ENCODE peak calls at places on chromosomes 6 and 20, in nine cellular contexts. One of them, this sample, is unnamed.

GRCh38 chr20:62601172-62601571 is 41.1 kb upstream of the SLCO4A1 start:
- DNase-seq in GM13976: no peak
- DNase-seq in HFF-Myc: no peak
- DNase-seq in fibroblast of the aortic adventitia: no peak
- DNase-seq in HCT116: no peak
- DNase-seq in NCI-H510A: no peak
- DNase-seq in ovary: no peak
- DNase-seq in NT2/D1: no peak
- DNase-seq in activated naive CD8-positive, alpha-beta T cell treated with anti-CD3 and anti-CD28 coated beads, Interleukin-2, amount 50 U/mL, for 24 hours: no peak
- DNase-seq in this sample: no peak

GRCh38 chr6:131728296-131728939 is 17.6 kb upstream of the CTAGE9 start:
- DNase-seq in GM13976: no peak
- DNase-seq in HFF-Myc: no peak
- DNase-seq in fibroblast of the aortic adventitia: no peak
- DNase-seq in HCT116: no peak
- DNase-seq in NCI-H510A: no peak
- DNase-seq in ovary: no peak
- DNase-seq in NT2/D1: no peak
- DNase-seq in activated naive CD8-positive, alpha-beta T cell treated with anti-CD3 and anti-CD28 coated beads, Interleukin-2, amount 50 U/mL, for 24 hours: no peak
- DNase-seq in this sample: no peak

GRCh38 chr6:54981647-54982046 is 135.1 kb downstream of the FAM83B start:
- DNase-seq in GM13976: no peak
- DNase-seq in HFF-Myc: peak
- DNase-seq in fibroblast of the aortic adventitia: peak
- DNase-seq in HCT116: no peak
- DNase-seq in NCI-H510A: no peak
- DNase-seq in ovary: no peak
- DNase-seq in NT2/D1: no peak
- DNase-seq in activated naive CD8-positive, alpha-beta T cell treated with anti-CD3 and anti-CD28 coated beads, Interleukin-2, amount 50 U/mL, for 24 hours: no peak
- DNase-seq in this sample: no peak

GRCh38 chr6:5584072-5584471 is 322.8 kb downstream of the FARS2 start:
- DNase-seq in GM13976: no peak
- DNase-seq in HFF-Myc: peak
- DNase-seq in fibroblast of the aortic adventitia: peak
- DNase-seq in HCT116: no peak
- DNase-seq in NCI-H510A: no peak
- DNase-seq in ovary: no peak
- DNase-seq in NT2/D1: no peak
- DNase-seq in activated naive CD8-positive, alpha-beta T cell treated with anti-CD3 and anti-CD28 coated beads, Interleukin-2, amount 50 U/mL, for 24 hours: no peak
- DNase-seq in this sample: no peak

GRCh38 chr6:14910692-14911547 is 334.9 kb upstream of the JARID2 start:
- DNase-seq in GM13976: peak
- DNase-seq in HFF-Myc: no peak
- DNase-seq in fibroblast of the aortic adventitia: no peak
- DNase-seq in HCT116: no peak
- DNase-seq in NCI-H510A: no peak
- DNase-seq in ovary: no peak
- DNase-seq in NT2/D1: no peak
- DNase-seq in activated naive CD8-positive, alpha-beta T cell treated with anti-CD3 and anti-CD28 coated beads, Interleukin-2, amount 50 U/mL, for 24 hours: peak
- DNase-seq in this sample: peak

GRCh38 chr6:134640229-134640628 is 309.7 kb downstream of the ALDH8A1 start:
- DNase-seq in GM13976: no peak
- DNase-seq in HFF-Myc: no peak
- DNase-seq in fibroblast of the aortic adventitia: no peak
- DNase-seq in HCT116: no peak
- DNase-seq in NCI-H510A: no peak
- DNase-seq in ovary: no peak
- DNase-seq in NT2/D1: no peak
- DNase-seq in activated naive CD8-positive, alpha-beta T cell treated with anti-CD3 and anti-CD28 coated beads, Interleukin-2, amount 50 U/mL, for 24 hours: no peak
- DNase-seq in this sample: no peak

GRCh38 chr20:4135385-4136077 is 120.2 kb upstream of the RNF24 start:
- DNase-seq in GM13976: no peak
- DNase-seq in HFF-Myc: peak
- DNase-seq in fibroblast of the aortic adventitia: peak
- DNase-seq in HCT116: peak
- DNase-seq in NCI-H510A: peak
- DNase-seq in ovary: peak
- DNase-seq in NT2/D1: peak
- DNase-seq in activated naive CD8-positive, alpha-beta T cell treated with anti-CD3 and anti-CD28 coated beads, Interleukin-2, amount 50 U/mL, for 24 hours: no peak
- DNase-seq in this sample: no peak

GRCh38 chr6:48474136-48474535 is 363.1 kb upstream of the PTCHD4 start:
- DNase-seq in GM13976: no peak
- DNase-seq in HFF-Myc: no peak
- DNase-seq in fibroblast of the aortic adventitia: no peak
- DNase-seq in HCT116: no peak
- DNase-seq in NCI-H510A: no peak
- DNase-seq in ovary: no peak
- DNase-seq in NT2/D1: no peak
- DNase-seq in activated naive CD8-positive, alpha-beta T cell treated with anti-CD3 and anti-CD28 coated beads, Interleukin-2, amount 50 U/mL, for 24 hours: no peak
- DNase-seq in this sample: no peak

GRCh38 chr6:169529931-169530761 is 171.7 kb downstream of the WDR27 start:
- DNase-seq in GM13976: no peak
- DNase-seq in HFF-Myc: peak
- DNase-seq in fibroblast of the aortic adventitia: peak
- DNase-seq in HCT116: no peak
- DNase-seq in NCI-H510A: no peak
- DNase-seq in ovary: no peak
- DNase-seq in NT2/D1: no peak
- DNase-seq in activated naive CD8-positive, alpha-beta T cell treated with anti-CD3 and anti-CD28 coated beads, Interleukin-2, amount 50 U/mL, for 24 hours: peak
- DNase-seq in this sample: no peak

GRCh38 chr6:137036566-137037300 is 8.0 kb downstream of the IL20RA start:
- DNase-seq in GM13976: no peak
- DNase-seq in HFF-Myc: no peak
- DNase-seq in fibroblast of the aortic adventitia: no peak
- DNase-seq in HCT116: no peak
- DNase-seq in NCI-H510A: no peak
- DNase-seq in ovary: no peak
- DNase-seq in NT2/D1: no peak
- DNase-seq in activated naive CD8-positive, alpha-beta T cell treated with anti-CD3 and anti-CD28 coated beads, Interleukin-2, amount 50 U/mL, for 24 hours: no peak
- DNase-seq in this sample: no peak

GRCh38 chr6:112258636-112259336 is 4.4 kb upstream of the LAMA4 start:
- DNase-seq in GM13976: no peak
- DNase-seq in HFF-Myc: no peak
- DNase-seq in fibroblast of the aortic adventitia: no peak
- DNase-seq in HCT116: no peak
- DNase-seq in NCI-H510A: no peak
- DNase-seq in ovary: no peak
- DNase-seq in NT2/D1: no peak
- DNase-seq in activated naive CD8-positive, alpha-beta T cell treated with anti-CD3 and anti-CD28 coated beads, Interleukin-2, amount 50 U/mL, for 24 hours: no peak
- DNase-seq in this sample: no peak

GRCh38 chr20:44834693-44835092 is 24.3 kb upstream of the RIMS4 start:
- DNase-seq in GM13976: no peak
- DNase-seq in HFF-Myc: no peak
- DNase-seq in fibroblast of the aortic adventitia: no peak
- DNase-seq in HCT116: no peak
- DNase-seq in NCI-H510A: no peak
- DNase-seq in ovary: no peak
- DNase-seq in NT2/D1: no peak
- DNase-seq in activated naive CD8-positive, alpha-beta T cell treated with anti-CD3 and anti-CD28 coated beads, Interleukin-2, amount 50 U/mL, for 24 hours: no peak
- DNase-seq in this sample: no peak

GRCh38 chr6:52594216-52594615 is 17.4 kb upstream of the TRAM2 start:
- DNase-seq in GM13976: no peak
- DNase-seq in HFF-Myc: no peak
- DNase-seq in fibroblast of the aortic adventitia: no peak
- DNase-seq in HCT116: no peak
- DNase-seq in NCI-H510A: no peak
- DNase-seq in ovary: no peak
- DNase-seq in NT2/D1: no peak
- DNase-seq in activated naive CD8-positive, alpha-beta T cell treated with anti-CD3 and anti-CD28 coated beads, Interleukin-2, amount 50 U/mL, for 24 hours: no peak
- DNase-seq in this sample: no peak

GRCh38 chr6:141103246-141103645 is 1029.5 kb upstream of the GJE1 start:
- DNase-seq in GM13976: no peak
- DNase-seq in HFF-Myc: no peak
- DNase-seq in fibroblast of the aortic adventitia: peak
- DNase-seq in HCT116: peak
- DNase-seq in NCI-H510A: peak
- DNase-seq in ovary: no peak
- DNase-seq in NT2/D1: no peak
- DNase-seq in activated naive CD8-positive, alpha-beta T cell treated with anti-CD3 and anti-CD28 coated beads, Interleukin-2, amount 50 U/mL, for 24 hours: no peak
- DNase-seq in this sample: no peak

GRCh38 chr20:51076841-51077543 is 54.1 kb upstream of the KCNG1 start:
- DNase-seq in GM13976: no peak
- DNase-seq in HFF-Myc: no peak
- DNase-seq in fibroblast of the aortic adventitia: no peak
- DNase-seq in HCT116: no peak
- DNase-seq in NCI-H510A: no peak
- DNase-seq in ovary: no peak
- DNase-seq in NT2/D1: no peak
- DNase-seq in activated naive CD8-positive, alpha-beta T cell treated with anti-CD3 and anti-CD28 coated beads, Interleukin-2, amount 50 U/mL, for 24 hours: no peak
- DNase-seq in this sample: no peak

GRCh38 chr6:5159162-5159561 is 74.0 kb downstream of the PPP1R3G start:
- DNase-seq in GM13976: no peak
- DNase-seq in HFF-Myc: no peak
- DNase-seq in fibroblast of the aortic adventitia: no peak
- DNase-seq in HCT116: no peak
- DNase-seq in NCI-H510A: no peak
- DNase-seq in ovary: no peak
- DNase-seq in NT2/D1: no peak
- DNase-seq in activated naive CD8-positive, alpha-beta T cell treated with anti-CD3 and anti-CD28 coated beads, Interleukin-2, amount 50 U/mL, for 24 hours: no peak
- DNase-seq in this sample: no peak

GRCh38 chr6:52574709-52575489 is 2.0 kb downstream of the TRAM2 start:
- DNase-seq in GM13976: peak
- DNase-seq in HFF-Myc: no peak
- DNase-seq in fibroblast of the aortic adventitia: peak
- DNase-seq in HCT116: no peak
- DNase-seq in NCI-H510A: no peak
- DNase-seq in ovary: peak
- DNase-seq in NT2/D1: no peak
- DNase-seq in activated naive CD8-positive, alpha-beta T cell treated with anti-CD3 and anti-CD28 coated beads, Interleukin-2, amount 50 U/mL, for 24 hours: peak
- DNase-seq in this sample: peak

GRCh38 chr6:68313911-68314310 is 321.2 kb upstream of the ADGRB3 start:
- DNase-seq in GM13976: no peak
- DNase-seq in HFF-Myc: no peak
- DNase-seq in fibroblast of the aortic adventitia: peak
- DNase-seq in HCT116: no peak
- DNase-seq in NCI-H510A: no peak
- DNase-seq in ovary: no peak
- DNase-seq in NT2/D1: no peak
- DNase-seq in activated naive CD8-positive, alpha-beta T cell treated with anti-CD3 and anti-CD28 coated beads, Interleukin-2, amount 50 U/mL, for 24 hours: no peak
- DNase-seq in this sample: peak

GRCh38 chr6:169988769-169989550 is 237.5 kb downstream of the ERMARD start:
- DNase-seq in GM13976: no peak
- DNase-seq in HFF-Myc: no peak
- DNase-seq in fibroblast of the aortic adventitia: no peak
- DNase-seq in HCT116: no peak
- DNase-seq in NCI-H510A: no peak
- DNase-seq in ovary: no peak
- DNase-seq in NT2/D1: no peak
- DNase-seq in activated naive CD8-positive, alpha-beta T cell treated with anti-CD3 and anti-CD28 coated beads, Interleukin-2, amount 50 U/mL, for 24 hours: no peak
- DNase-seq in this sample: no peak

GRCh38 chr6:111716325-111716724 is 110.6 kb upstream of the TRAF3IP2 start:
- DNase-seq in GM13976: no peak
- DNase-seq in HFF-Myc: no peak
- DNase-seq in fibroblast of the aortic adventitia: no peak
- DNase-seq in HCT116: no peak
- DNase-seq in NCI-H510A: no peak
- DNase-seq in ovary: no peak
- DNase-seq in NT2/D1: no peak
- DNase-seq in activated naive CD8-positive, alpha-beta T cell treated with anti-CD3 and anti-CD28 coated beads, Interleukin-2, amount 50 U/mL, for 24 hours: no peak
- DNase-seq in this sample: no peak

GRCh38 chr6:15577106-15577505 is 85.7 kb downstream of the DTNBP1 start:
- DNase-seq in GM13976: no peak
- DNase-seq in HFF-Myc: no peak
- DNase-seq in fibroblast of the aortic adventitia: no peak
- DNase-seq in HCT116: no peak
- DNase-seq in NCI-H510A: no peak
- DNase-seq in ovary: no peak
- DNase-seq in NT2/D1: no peak
- DNase-seq in activated naive CD8-positive, alpha-beta T cell treated with anti-CD3 and anti-CD28 coated beads, Interleukin-2, amount 50 U/mL, for 24 hours: no peak
- DNase-seq in this sample: no peak

GRCh38 chr6:33925869-33926268 is 122.1 kb upstream of the MLN start:
- DNase-seq in GM13976: no peak
- DNase-seq in HFF-Myc: no peak
- DNase-seq in fibroblast of the aortic adventitia: no peak
- DNase-seq in HCT116: no peak
- DNase-seq in NCI-H510A: no peak
- DNase-seq in ovary: no peak
- DNase-seq in NT2/D1: no peak
- DNase-seq in activated naive CD8-positive, alpha-beta T cell treated with anti-CD3 and anti-CD28 coated beads, Interleukin-2, amount 50 U/mL, for 24 hours: no peak
- DNase-seq in this sample: no peak

GRCh38 chr6:139882977-139883728 is 508.7 kb upstream of the CITED2 start:
- DNase-seq in GM13976: no peak
- DNase-seq in HFF-Myc: no peak
- DNase-seq in fibroblast of the aortic adventitia: peak
- DNase-seq in HCT116: no peak
- DNase-seq in NCI-H510A: no peak
- DNase-seq in ovary: no peak
- DNase-seq in NT2/D1: no peak
- DNase-seq in activated naive CD8-positive, alpha-beta T cell treated with anti-CD3 and anti-CD28 coated beads, Interleukin-2, amount 50 U/mL, for 24 hours: no peak
- DNase-seq in this sample: no peak

This sample was measured in NAMALWA.